ENCODE peak calls at places on chromosome 6, in four cellular contexts. I, B, M and T are unnamed samples.

GRCh38 chr6:4957521-4958231 is 46.2 kb downstream of the RPP40 start:
- DNase-seq in I (no peak), M (peak; percentile 24), B (no peak), T (no peak)

GRCh38 chr6:11072080-11072479 is 21.6 kb upstream of the SMIM13 start:
- DNase-seq in M (no peak), B (no peak), I (no peak), T (no peak)

GRCh38 chr6:138309695-138310094 is 68.0 kb upstream of the SMIM28 start:
- DNase-seq in B (no peak), I (no peak), M (no peak), T (no peak)

GRCh38 chr6:166608819-166609218 is 18.2 kb downstream of the RPS6KA2 start:
- DNase-seq in I (no peak), B (no peak), M (no peak), T (no peak)

GRCh38 chr6:45951291-45951690 is 64.4 kb downstream of the CLIC5 start:
- DNase-seq in I (no peak), M (no peak), B (no peak), T (no peak)

GRCh38 chr6:123962508-123962907 is 158.8 kb downstream of the NKAIN2 start:
- DNase-seq in B (no peak), I (no peak), M (peak; percentile 4), T (no peak)

GRCh38 chr6:125759184-125759902 is 9.9 kb downstream of the HEY2 start:
- DNase-seq in M (no peak), I (peak; percentile 79), B (peak; percentile 33), T (no peak)

GRCh38 chr6:106620931-106621672 is 8.2 kb downstream of the RTN4IP1 start:
- DNase-seq in M (peak; percentile 43), I (no peak), B (no peak), T (no peak)

GRCh38 chr6:63798378-63798777 is 162.8 kb downstream of the PHF3 start:
- DNase-seq in M (no peak), B (no peak), I (no peak), T (no peak)

GRCh38 chr6:53530346-53530745 is 14.6 kb downstream of the GCLC start:
- DNase-seq in B (no peak), M (no peak), I (no peak), T (no peak)

GRCh38 chr6:4732691-4733315 is 43.4 kb upstream of the CDYL start:
- DNase-seq in I (peak; percentile 37), B (peak; percentile 31), M (peak; percentile 24), T (peak; percentile 27)

GRCh38 chr6:20688710-20689500 is 154.6 kb downstream of the CDKAL1 start:
- DNase-seq in I (no peak), M (no peak), B (no peak), T (no peak)

GRCh38 chr6:3848380-3848779 is 793 bp upstream of the FAM50B start:
- DNase-seq in M (no peak), I (no peak), B (no peak), T (no peak)

GRCh38 chr6:36362551-36363389 is 24.7 kb downstream of the ETV7 start:
- DNase-seq in B (no peak), M (no peak), I (no peak), T (no peak)

GRCh38 chr6:37451411-37452273 is 18.6 kb downstream of the CMTR1 start:
- DNase-seq in I (no peak), M (no peak), B (no peak), T (no peak)

GRCh38 chr6:142861711-142862110 is 83.3 kb downstream of the HIVEP2 start:
- DNase-seq in I (no peak), B (no peak), M (no peak), T (no peak)

GRCh38 chr6:4344317-4344899 is 209.0 kb upstream of the ECI2 start:
- DNase-seq in M (no peak), B (no peak), I (no peak), T (no peak)

GRCh38 chr6:30670760-30671527 is 1.9 kb downstream of the DHX16 start:
- DNase-seq in B (no peak), M (peak; percentile 45), I (peak; percentile 60), T (no peak)

GRCh38 chr6:107419747-107420146 is 39.6 kb downstream of the PDSS2 start:
- DNase-seq in I (no peak), M (no peak), B (no peak), T (no peak)

GRCh38 chr6:160523223-160523622 is 140.9 kb downstream of the LPA start:
- DNase-seq in I (no peak), M (no peak), B (no peak), T (no peak)

GRCh38 chr6:89693207-89693606 is 54.7 kb upstream of the LYRM2 start:
- DNase-seq in M (no peak), B (no peak), I (no peak), T (no peak)

DNA sequence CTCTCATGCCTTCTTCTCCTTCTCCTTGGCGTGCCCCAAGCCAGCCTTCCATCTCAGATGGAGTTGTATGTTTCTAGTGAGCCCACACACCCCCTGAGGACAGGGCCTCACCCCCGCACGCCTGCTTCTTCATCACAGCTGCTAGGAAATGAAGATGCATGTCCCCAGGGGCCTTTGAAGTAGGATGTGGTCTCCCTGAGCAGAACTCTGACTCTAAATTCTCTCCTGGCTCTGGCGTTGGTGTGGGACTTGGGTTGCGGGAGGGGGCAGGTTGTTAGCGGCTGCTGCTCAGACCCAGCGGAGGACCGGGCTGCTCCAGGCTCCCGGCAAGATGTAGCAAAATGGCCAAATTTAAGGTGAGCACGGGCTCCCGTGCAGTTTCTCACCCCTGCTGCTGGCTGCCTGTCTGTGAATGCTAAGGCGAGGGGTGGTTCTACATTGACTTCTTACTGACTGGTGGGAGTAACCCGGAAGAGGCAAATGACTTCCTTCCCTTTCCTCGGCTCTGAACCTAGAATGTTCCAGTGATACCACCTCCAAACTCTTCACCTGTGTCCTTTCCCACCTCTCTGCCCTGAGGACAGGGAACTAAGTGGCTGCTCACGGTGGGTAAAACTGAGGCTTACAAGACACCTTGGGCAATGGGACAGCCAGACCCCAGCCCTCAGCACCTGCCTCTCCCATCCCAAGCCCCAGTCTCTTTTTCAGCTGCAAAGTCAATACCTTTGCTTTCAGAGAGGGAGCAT is 8.8 kb downstream of the SYNJ2 start:
- DNase-seq in B (no peak), I (no peak), M (no peak), T (no peak)
- TF ChIP-seq TCF7L2 in B (no peak), I (no peak), M (no peak), T (no peak)

DNA sequence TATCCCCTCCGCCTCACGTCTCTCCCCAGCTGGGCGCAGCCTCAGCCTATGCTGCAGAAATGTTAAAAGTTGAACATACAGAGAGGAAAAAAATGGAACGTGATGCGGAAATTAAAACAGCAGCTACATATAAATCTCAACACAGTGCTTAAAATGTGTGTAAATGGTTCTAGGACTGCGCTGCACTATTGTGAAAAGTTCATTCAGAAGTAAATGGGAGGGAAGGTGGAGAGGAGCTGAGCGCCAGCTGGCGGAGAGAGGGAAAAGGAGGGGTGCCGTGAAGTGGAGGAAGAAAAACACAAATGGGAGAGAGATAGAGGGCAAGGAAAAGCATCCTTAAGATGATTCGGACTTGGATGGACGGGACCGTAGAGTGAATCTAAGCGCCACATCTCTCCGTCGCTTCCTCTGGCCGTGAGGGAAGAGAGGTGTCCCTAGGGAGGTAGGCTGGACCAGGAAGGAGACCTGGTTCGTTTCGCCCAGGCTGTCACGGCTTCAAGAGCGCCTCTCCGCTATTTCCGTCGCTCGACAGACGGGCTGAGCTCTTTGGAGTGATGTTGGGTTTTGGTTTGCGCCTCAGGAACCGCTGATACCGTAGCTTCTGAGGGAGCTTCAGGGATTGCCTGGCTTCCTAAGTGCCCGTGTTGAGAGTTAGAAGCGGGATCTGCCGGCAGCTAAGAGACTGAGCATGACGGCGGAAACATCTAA is 113.7 kb downstream of the TRIM27 start:
- DNase-seq in B (no peak), M (no peak), I (no peak), T (no peak)
- H3K4me3 ChIP-seq in B (no peak overlapping the region), M (peak overlapping the region; percentile 71), I (peak overlapping the region; percentile 50), T (peak overlapping the region; percentile 97)

DNA sequence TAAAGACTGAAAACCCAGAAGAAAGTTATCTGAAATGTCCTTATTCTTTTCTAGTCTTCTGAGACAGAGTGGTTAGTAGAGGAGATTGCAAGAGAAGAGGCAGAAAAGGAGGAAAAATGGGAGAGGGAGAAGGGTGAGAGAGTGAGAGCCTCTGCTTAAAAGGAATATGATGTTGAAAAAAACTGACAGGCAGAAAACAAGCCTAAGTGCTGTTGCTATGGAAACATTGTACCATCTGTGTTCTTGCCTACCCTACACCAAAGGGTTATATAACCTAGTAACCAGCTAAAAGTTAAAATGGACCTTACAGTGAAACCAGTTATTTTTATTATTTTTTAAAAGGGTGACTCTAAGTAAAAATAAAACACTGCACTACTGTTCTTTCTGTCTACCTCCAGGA is 28.3 kb upstream of the SH3BGRL2 start:
- DNase-seq in I (no peak), B (no peak), M (no peak), T (no peak)
- TF ChIP-seq TCF7L2 in I (no peak), B (no peak), M (no peak), T (no peak)

DNA sequence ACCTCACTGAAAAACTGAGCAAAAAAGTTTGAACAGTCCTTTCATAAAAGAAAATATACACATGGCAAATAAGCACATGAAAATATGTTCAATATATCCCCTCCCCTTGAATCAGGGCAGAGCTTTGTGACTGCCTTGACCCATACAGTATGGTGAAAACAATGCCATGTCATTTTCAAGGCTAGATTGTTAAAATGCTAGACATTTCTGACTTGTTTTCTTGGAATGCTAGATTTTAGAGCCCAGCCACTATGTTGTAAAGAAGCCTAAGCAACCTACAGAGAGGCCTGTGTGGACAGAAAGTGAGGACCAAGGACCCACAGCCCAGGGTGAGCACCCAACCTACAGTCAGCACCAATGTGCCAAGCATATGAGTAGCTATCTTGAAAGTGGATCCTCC is 17.1 kb upstream of the ASF1A start:
- DNase-seq in M (no peak), I (no peak), B (no peak), T (no peak)
- H3K4me3 ChIP-seq in M (no peak overlapping the region), I (no peak overlapping the region), B (no peak overlapping the region), T (no peak overlapping the region)

GRCh38 chr6:16723833-16724232 is 37.4 kb downstream of the ATXN1 start:
- DNase-seq in B (peak; percentile 84), I (no peak), M (peak; percentile 71), T (peak; percentile 78)

GRCh38 chr6:16722616-16723015 is 38.6 kb downstream of the ATXN1 start:
- DNase-seq in B (no peak), M (no peak), I (no peak), T (no peak)

GRCh38 chr6:16727996-16728395 is 33.3 kb downstream of the ATXN1 start:
- DNase-seq in I (no peak), M (peak; percentile 76), B (no peak), T (no peak)

GRCh38 chr6:16721977-16722376 is 39.3 kb downstream of the ATXN1 start:
- DNase-seq in M (no peak), B (no peak), I (no peak), T (no peak)

GRCh38 chr6:16725145-16725864 is 36.0 kb downstream of the ATXN1 start:
- DNase-seq in I (no peak), B (no peak), M (no peak), T (peak; percentile 80)
- TF ChIP-seq TCF7L2 in I (no peak), B (no peak), M (no peak), T (no peak)

GRCh38 chr6:104860221-104860620 is 502 bp upstream of the HACE1 start:
- DNase-seq in B (no peak), M (no peak), I (no peak), T (no peak)
- H3K4me3 ChIP-seq in B (peak overlapping the region; percentile 82), M (peak overlapping the region; percentile 95), I (peak overlapping the region; percentile 89), T (peak overlapping the region; percentile 90)

DNA sequence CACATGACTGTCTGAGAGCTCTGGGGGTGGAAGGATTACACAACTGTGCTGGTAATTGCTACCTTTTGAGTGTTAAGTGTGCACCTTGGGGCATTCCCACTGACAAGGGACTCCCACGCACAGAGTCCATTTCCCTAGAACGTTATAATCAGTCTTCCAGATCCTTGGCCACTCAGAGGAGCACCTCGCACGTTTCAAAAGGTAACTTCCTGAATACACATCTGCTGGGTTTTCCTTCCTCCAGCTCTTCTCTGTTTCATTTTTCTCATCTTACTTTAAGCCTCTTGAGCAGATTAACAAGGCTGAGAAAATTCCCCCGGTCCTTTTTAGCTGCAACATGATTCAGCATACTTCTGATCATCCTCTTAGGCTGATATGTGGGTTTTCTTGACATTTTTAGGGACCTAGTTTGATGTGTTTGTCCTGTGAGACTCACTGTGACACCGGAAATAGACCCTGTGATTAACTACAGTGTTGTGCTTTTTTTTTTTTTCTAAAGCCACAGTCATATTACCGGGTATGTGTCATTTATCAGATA is 98.4 kb upstream of the DUSP22 start:
- DNase-seq in B (no peak), I (no peak), M (no peak), T (no peak)
- TF ChIP-seq TCF7L2 in B (no peak), I (no peak), M (no peak), T (no peak)